ENCODE peak calls at places on chromosomes 12 and 14, in six cellular contexts. N, Z, K, P, G and M are unnamed samples.

GRCh38 chr14:94213021-94213420 is 38.9 kb downstream of the PPP4R4 start:
- DNase-seq in G (no peak), P (no peak), N (no peak), Z (no peak), K (no peak), M (no peak)

GRCh38 chr12:72075891-72076557 is 137.4 kb downstream of the TPH2 start:
- DNase-seq in K (no peak), G (no peak), P (no peak), N (no peak), Z (no peak), M (no peak)

GRCh38 chr12:116397148-116397547 is 119.7 kb upstream of the MED13L start:
- DNase-seq in K (no peak), Z (no peak), G (no peak), P (no peak), N (no peak), M (no peak)

GRCh38 chr14:83071888-83072501 is 1538.3 kb upstream of the SEL1L start:
- DNase-seq in P (peak), K (no peak), Z (peak), G (no peak), N (no peak), M (no peak)

GRCh38 chr12:22765731-22766130 is 140.8 kb downstream of the ETNK1 start:
- DNase-seq in G (no peak), P (no peak), K (no peak), N (no peak), Z (no peak), M (no peak)

GRCh38 chr12:39095636-39096330 is 190.4 kb upstream of the CPNE8 start:
- DNase-seq in Z (no peak), G (no peak), N (no peak), P (no peak), K (no peak), M (no peak)

GRCh38 chr12:46904406-46905240 is 78.8 kb upstream of the SLC38A4 start:
- DNase-seq in K (no peak), G (no peak), P (no peak), Z (no peak), N (no peak), M (no peak)

GRCh38 chr12:121217066-121217465 is 7.1 kb downstream of the P2RX4 start:
- DNase-seq in N (no peak), K (peak), P (no peak), Z (peak), G (no peak), M (no peak)

GRCh38 chr14:98692832-98693231 is 579.2 kb downstream of the BCL11B start:
- DNase-seq in Z (no peak), G (no peak), P (no peak), K (no peak), N (no peak), M (no peak)

GRCh38 chr14:104446611-104447010 is 133.0 kb upstream of the C14orf180 start:
- DNase-seq in K (no peak), N (no peak), Z (no peak), G (no peak), P (no peak), M (no peak)

GRCh38 chr12:120720234-120720968 is 5.2 kb upstream of the ACADS start:
- DNase-seq in P (no peak), K (peak), G (no peak), N (no peak), Z (no peak), M (no peak)

GRCh38 chr12:55727643-55728184 is 1.1 kb downstream of the CD63 start:
- DNase-seq in K (peak), G (no peak), P (no peak), N (no peak), Z (no peak), M (no peak)

GRCh38 chr14:60094306-60094897 is 2.7 kb downstream of the PCNX4 start:
- DNase-seq in Z (peak), K (peak), N (peak), G (no peak), P (no peak), M (no peak)

GRCh38 chr12:50581226-50582184 is 76.7 kb downstream of the DIP2B start:
- DNase-seq in K (no peak), N (no peak), Z (no peak), P (no peak), G (no peak), M (no peak)

GRCh38 chr12:13075786-13076570 is 27.5 kb downstream of the GSG1 start:
- DNase-seq in G (no peak), P (no peak), Z (no peak), K (no peak), N (no peak), M (no peak)

GRCh38 chr12:3326156-3326849 is 164.7 kb upstream of the PRMT8 start:
- DNase-seq in P (no peak), N (no peak), G (no peak), K (no peak), Z (no peak), M (no peak)

GRCh38 chr14:69004731-69005431 is 25.8 kb upstream of the ACTN1 start:
- DNase-seq in K (no peak), N (no peak), G (no peak), Z (no peak), P (no peak), M (no peak)

GRCh38 chr14:25237845-25238244 is 187.9 kb upstream of the STXBP6 start:
- DNase-seq in K (no peak), P (no peak), Z (peak), N (peak), G (no peak), M (peak)

GRCh38 chr14:89504084-89504483 is 87.1 kb upstream of the FOXN3 start:
- DNase-seq in N (no peak), Z (no peak), K (no peak), G (no peak), P (no peak), M (no peak)

GRCh38 chr12:80000831-80001230 is 65.9 kb upstream of the PPP1R12A start:
- DNase-seq in G (no peak), N (no peak), P (no peak), Z (no peak), K (no peak), M (no peak)

GRCh38 chr12:47139010-47139681 is 59.4 kb upstream of the AMIGO2 start:
- DNase-seq in P (no peak), Z (no peak), N (no peak), G (no peak), K (no peak), M (no peak)

GRCh38 chr14:103427485-103428443 is 42.5 kb downstream of the MARK3 start:
- DNase-seq in K (peak), N (peak), P (peak), G (no peak), Z (no peak), M (no peak)

GRCh38 chr14:71304588-71305133 is 397.4 kb downstream of the PCNX1 start:
- DNase-seq in Z (no peak), K (no peak), N (no peak), P (no peak), G (no peak), M (no peak)

GRCh38 chr12:93200291-93200917 is 177.3 kb upstream of the NUDT4 start:
- DNase-seq in K (no peak), N (no peak), P (peak), G (no peak), Z (no peak), M (no peak)

GRCh38 chr12:107600596-107601144 is 84.9 kb upstream of the PWP1 start:
- DNase-seq in G (no peak), Z (no peak), N (no peak), P (no peak), K (no peak), M (no peak)

GRCh38 chr14:50666772-50667490 is 1.2 kb downstream of the SAV1 start:
- DNase-seq in N (no peak), G (no peak), K (peak), Z (peak), P (no peak), M (peak)

GRCh38 chr14:59483360-59483759 is 848 bp downstream of the L3HYPDH start:
- DNase-seq in K (peak), P (no peak), N (no peak), G (peak), Z (no peak), M (no peak)

GRCh38 chr14:74333909-74334308 is 14.4 kb upstream of the VRTN start:
- DNase-seq in Z (no peak), P (no peak), G (no peak), N (no peak), K (no peak), M (no peak)

DNA sequence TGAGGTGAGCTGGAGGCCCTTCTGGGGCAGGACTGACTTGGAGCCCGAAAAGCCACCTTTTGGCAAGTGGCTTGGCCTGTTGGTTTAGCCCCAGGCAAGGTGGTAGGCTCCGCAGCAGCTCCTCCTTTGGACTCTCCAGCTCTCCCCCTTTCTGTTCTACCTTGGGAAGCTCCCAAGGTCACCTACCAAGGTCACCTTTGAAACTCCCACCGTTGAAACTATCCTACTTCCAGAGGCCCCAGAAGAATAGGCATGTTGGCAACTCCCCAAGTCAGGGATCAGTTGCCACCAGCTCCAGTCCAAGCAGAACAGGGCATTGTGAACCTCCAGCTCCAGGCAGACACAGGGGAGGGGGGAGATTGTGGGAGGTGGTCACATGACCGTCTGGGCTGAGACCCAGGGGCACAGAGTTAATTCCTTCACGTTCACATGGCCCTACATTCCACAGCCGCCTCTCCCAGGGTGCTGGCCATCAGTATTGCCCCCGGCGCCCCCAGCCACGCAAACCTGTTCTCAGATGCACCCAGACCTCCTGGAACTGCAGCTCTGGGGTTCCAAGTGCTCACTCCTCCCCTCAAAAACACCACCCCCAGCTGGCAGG is 14.4 kb downstream of the IRF2BPL start:
- DNase-seq in Z (peak), N (no peak), P (no peak), K (no peak), G (no peak), M (no peak)
- H3K9ac ChIP-seq in Z (peak), N (no peak), P (no peak), K (peak), G (no peak), M (peak)

DNA sequence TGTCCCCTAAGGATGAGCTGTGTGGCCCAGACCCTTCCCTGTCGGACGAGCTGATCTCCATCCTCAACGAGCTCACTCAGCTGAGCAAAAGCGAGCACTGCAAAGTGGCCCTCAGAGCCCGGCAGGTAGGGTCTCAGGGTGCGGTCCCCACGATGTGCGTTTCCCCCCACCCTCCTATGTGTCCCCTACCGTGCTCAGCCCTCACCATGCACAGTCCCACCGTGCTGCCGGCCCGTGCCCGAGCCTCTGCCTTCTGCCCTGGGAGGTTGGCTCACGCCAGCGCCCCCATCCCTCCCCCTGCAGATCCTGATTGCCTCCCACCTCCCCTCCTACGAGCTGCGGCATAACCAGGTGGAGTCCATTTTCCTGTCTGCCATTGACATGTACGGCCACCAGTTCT is 86.6 kb downstream of the FOXN4 start:
- DNase-seq in K (no peak), G (no peak), Z (no peak), N (no peak), P (no peak), M (no peak)
- TF ChIP-seq ZNF274 in K (no peak), G (no peak), Z (no peak), N (no peak), P (no peak), M (no peak)

GRCh38 chr14:95891742-95892141 is 15.1 kb downstream of the TUNAR start:
- DNase-seq in K (no peak), P (no peak), N (no peak), G (peak), Z (no peak), M (no peak)

GRCh38 chr14:95889236-95889979 is 12.8 kb downstream of the TUNAR start:
- DNase-seq in Z (no peak), G (no peak), K (no peak), P (peak), N (no peak), M (no peak)

GRCh38 chr14:95895720-95896119 is 19.1 kb downstream of the TUNAR start:
- DNase-seq in K (peak), N (peak), P (no peak), Z (peak), G (peak), M (no peak)

GRCh38 chr14:95896628-95897027 is 20.0 kb downstream of the TUNAR start:
- DNase-seq in G (no peak), N (no peak), P (no peak), K (no peak), Z (no peak), M (no peak)

DNA sequence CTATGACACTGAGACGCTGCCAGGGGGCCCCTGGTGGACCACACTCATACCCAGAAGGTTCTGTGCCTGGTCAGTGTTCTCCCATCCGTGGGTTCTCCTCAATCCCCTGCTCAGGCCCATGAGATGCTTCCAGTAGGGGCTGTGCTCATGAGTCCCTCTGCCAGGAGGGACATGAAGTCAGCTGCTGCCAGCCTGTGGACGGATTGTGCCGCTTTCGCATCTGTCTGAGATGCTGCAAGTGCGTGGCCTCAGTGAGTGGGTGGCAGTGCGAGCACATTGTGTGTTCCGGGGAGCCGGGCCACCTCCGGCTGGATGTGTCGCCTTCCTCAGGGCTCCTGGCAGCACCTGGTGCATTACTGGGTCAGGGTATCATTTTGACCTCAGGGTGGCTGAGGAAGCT is 15.5 kb downstream of the TUNAR start:
- DNase-seq in K (no peak), N (no peak), G (no peak), Z (no peak), P (no peak), M (no peak)
- H3K9ac ChIP-seq in K (no peak), N (no peak), G (no peak), Z (no peak), P (no peak), M (no peak)

DNA sequence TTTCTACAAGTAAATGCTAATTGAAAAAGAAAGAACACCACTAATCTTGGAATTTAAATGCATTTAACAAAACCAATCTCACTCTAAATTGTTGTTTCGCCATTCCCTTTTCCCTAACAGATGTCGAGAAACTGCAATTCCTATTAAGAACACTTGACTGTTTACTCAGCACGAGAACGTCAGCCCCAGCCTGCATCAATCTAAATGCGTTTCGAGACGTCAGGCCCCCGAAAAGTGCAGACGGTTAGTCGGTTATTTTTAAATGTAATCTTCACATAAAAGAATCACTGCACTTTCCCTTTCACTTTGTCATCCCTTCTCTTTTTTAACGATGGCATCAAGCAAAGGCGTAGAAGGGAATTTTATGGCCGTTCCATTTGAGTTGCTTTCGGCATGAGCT is 837.6 kb downstream of the VRK1 start:
- DNase-seq in P (no peak), N (no peak), Z (no peak), K (no peak), G (no peak), M (no peak)
- TF ChIP-seq ZNF274 in P (no peak), N (no peak), Z (no peak), K (no peak), G (no peak), M (no peak)

DNA sequence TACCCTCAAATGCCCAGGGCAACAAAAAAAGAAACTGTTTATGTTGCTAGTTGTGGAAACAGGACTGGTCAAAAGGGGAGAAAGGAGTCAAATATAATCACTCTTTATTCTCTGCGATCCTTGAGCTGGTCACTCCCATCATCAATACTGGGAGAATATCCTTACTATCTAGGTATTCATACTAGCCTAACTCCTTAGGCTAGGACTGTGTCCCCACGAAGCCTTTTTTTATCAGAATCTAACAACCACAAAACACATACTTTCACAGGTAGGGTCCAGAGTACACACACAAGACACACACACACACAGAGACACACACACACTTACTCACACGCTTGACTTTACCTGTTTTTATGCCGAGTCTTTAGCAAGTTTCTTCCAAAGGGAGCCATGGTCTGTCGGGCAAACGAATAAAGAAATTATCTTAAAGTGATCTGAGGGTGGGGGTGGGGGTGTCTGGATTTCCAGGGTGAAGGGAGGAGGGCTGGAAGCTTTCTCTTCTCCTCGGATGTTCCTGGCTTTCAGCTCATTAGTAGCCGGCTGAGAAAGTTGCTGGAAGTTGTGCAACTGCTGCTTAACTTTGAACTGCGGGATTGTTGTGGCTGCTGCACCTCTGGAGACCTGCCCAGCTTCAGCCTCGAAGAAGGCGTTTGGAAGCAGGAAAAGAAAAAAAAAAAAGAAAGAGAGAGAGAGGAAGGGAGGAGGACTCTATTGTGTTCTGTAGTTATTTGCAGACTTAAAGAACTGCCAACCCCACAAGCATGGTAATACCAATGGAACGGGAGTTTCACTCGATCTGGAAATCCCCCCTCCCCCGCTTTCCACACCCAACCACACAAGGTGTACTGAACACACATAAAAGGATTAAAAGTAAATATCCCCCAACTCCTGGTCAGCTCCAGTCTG is at the start of gene RASSF9:
- DNase-seq in N (no peak), G (no peak), K (no peak), Z (peak), P (no peak), M (no peak)
- H3K9ac ChIP-seq in N (no peak), G (no peak), K (no peak), Z (no peak), P (no peak), M (peak)

DNA sequence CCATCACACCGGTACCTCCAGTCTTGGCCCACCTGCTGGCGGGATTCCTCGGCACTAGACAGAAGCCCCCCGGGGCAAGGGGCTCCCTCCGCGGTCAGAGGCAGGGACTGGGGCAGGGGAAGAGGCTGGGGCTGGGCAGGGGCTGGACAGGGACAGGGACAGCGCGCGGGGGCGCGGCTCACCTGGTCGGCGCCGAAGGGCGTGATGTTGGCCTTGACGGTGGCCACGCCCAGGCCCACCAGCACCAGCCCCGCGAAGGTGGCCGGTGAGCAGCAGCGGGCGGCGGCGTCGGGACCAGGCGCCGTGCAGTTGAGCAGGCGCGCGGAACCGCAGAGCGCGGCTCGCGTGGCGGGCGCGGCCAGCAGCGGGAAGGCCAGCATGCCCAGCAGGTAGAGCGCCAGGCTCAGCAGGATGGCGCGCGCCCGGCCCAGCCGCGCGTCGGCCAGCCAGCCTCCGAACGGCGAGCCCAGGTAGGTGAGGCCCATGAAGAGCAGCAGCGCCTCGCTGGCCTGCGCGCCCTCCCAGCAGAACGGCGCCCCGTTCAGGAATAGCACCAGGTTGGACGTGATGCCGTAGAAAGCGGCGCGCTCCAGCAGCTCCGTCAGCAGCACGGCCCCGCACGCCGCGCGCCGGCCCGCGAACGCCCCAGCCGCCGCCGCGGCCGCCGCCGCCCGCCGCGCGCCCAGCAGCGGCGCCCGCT is 392 bp downstream of the SLC15A4 start:
- DNase-seq in Z (peak), N (no peak), G (no peak), P (no peak), K (peak), M (peak)
- TF ChIP-seq ZNF274 in Z (no peak), N (no peak), G (no peak), P (no peak), K (no peak), M (no peak)

DNA sequence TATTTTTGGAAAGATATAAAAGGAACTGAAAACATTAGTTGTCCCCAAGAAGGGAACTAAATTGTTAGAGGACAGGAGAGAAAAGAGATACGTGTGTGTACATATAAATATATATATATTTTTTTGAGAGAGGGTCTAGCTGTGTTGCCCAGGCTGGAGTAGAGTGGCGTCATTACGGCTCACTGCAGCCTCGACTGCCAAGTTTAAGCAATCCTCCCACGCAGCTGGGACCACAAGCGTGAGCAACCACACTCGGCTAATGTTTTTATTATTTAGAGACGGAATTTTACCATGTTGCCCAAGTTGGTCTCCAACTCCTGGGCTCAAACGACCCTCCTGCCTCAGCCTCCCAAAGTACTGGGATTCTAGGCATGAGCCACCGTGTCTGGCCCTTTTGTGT is 16.2 kb upstream of the NOP2 start:
- DNase-seq in Z (no peak), P (no peak), N (no peak), K (no peak), G (no peak), M (no peak)
- H3K9ac ChIP-seq in Z (no peak), P (no peak), N (no peak), K (no peak), G (no peak), M (no peak)